ENCODE peak calls at places on chromosomes 16 and 17, in ten cellular contexts. One of them, this sample, is unnamed.

GRCh38 chr17:63455417-63455816 is 9.3 kb upstream of the CYB561 start:
- DNase-seq in left ventricle myocardium inferior: no peak
- DNase-seq in Kasumi-1: no peak
- DNase-seq in LHCN-M2: no peak
- DNase-seq in T-helper 22 cell: no peak
- DNase-seq in H9: no peak
- DNase-seq in caudate nucleus: no peak
- DNase-seq in germinal center: no peak
- DNase-seq in activated CD4-positive, alpha-beta T cell treated with anti-CD3 and anti-CD28 coated beads, Interleukin-2, amount 50 U/mL, for 1 hour: no peak
- DNase-seq in psoas muscle: no peak
- DNase-seq in this sample: no peak

GRCh38 chr16:27483624-27484023 is 66.1 kb downstream of the GTF3C1 start:
- DNase-seq in left ventricle myocardium inferior: no peak
- DNase-seq in Kasumi-1: no peak
- DNase-seq in psoas muscle: no peak
- DNase-seq in caudate nucleus: no peak
- DNase-seq in T-helper 22 cell: no peak
- DNase-seq in LHCN-M2: no peak
- DNase-seq in activated CD4-positive, alpha-beta T cell treated with anti-CD3 and anti-CD28 coated beads, Interleukin-2, amount 50 U/mL, for 1 hour: no peak
- DNase-seq in H9: no peak
- DNase-seq in germinal center: no peak
- DNase-seq in this sample: no peak

GRCh38 chr16:78437352-78437968 is 338.0 kb downstream of the WWOX start:
- DNase-seq in left ventricle myocardium inferior: no peak
- DNase-seq in H9: no peak
- DNase-seq in LHCN-M2: no peak
- DNase-seq in Kasumi-1: peak
- DNase-seq in activated CD4-positive, alpha-beta T cell treated with anti-CD3 and anti-CD28 coated beads, Interleukin-2, amount 50 U/mL, for 1 hour: peak
- DNase-seq in germinal center: peak
- DNase-seq in caudate nucleus: no peak
- DNase-seq in psoas muscle: no peak
- DNase-seq in T-helper 22 cell: no peak
- DNase-seq in this sample: no peak

GRCh38 chr17:8185580-8186445 is 4.2 kb downstream of the BORCS6 start:
- DNase-seq in activated CD4-positive, alpha-beta T cell treated with anti-CD3 and anti-CD28 coated beads, Interleukin-2, amount 50 U/mL, for 1 hour: peak
- DNase-seq in germinal center: peak
- DNase-seq in H9: peak
- DNase-seq in caudate nucleus: peak
- DNase-seq in psoas muscle: peak
- DNase-seq in LHCN-M2: peak
- DNase-seq in T-helper 22 cell: peak
- DNase-seq in left ventricle myocardium inferior: peak
- DNase-seq in Kasumi-1: peak
- DNase-seq in this sample: peak

GRCh38 chr17:9837551-9838471 is 12.1 kb downstream of the GLP2R start:
- DNase-seq in T-helper 22 cell: no peak
- DNase-seq in Kasumi-1: no peak
- DNase-seq in LHCN-M2: peak
- DNase-seq in H9: peak
- DNase-seq in activated CD4-positive, alpha-beta T cell treated with anti-CD3 and anti-CD28 coated beads, Interleukin-2, amount 50 U/mL, for 1 hour: no peak
- DNase-seq in caudate nucleus: no peak
- DNase-seq in psoas muscle: peak
- DNase-seq in left ventricle myocardium inferior: peak
- DNase-seq in germinal center: no peak
- DNase-seq in this sample: no peak

GRCh38 chr16:65323655-65324237 is 201.9 kb upstream of the CDH11 start:
- DNase-seq in left ventricle myocardium inferior: no peak
- DNase-seq in H9: no peak
- DNase-seq in LHCN-M2: no peak
- DNase-seq in activated CD4-positive, alpha-beta T cell treated with anti-CD3 and anti-CD28 coated beads, Interleukin-2, amount 50 U/mL, for 1 hour: no peak
- DNase-seq in Kasumi-1: peak
- DNase-seq in caudate nucleus: no peak
- DNase-seq in T-helper 22 cell: no peak
- DNase-seq in germinal center: no peak
- DNase-seq in psoas muscle: no peak
- DNase-seq in this sample: no peak

GRCh38 chr17:47785538-47786123 is 36.0 kb downstream of the OSBPL7 start:
- DNase-seq in left ventricle myocardium inferior: no peak
- DNase-seq in LHCN-M2: peak
- DNase-seq in germinal center: no peak
- DNase-seq in psoas muscle: no peak
- DNase-seq in activated CD4-positive, alpha-beta T cell treated with anti-CD3 and anti-CD28 coated beads, Interleukin-2, amount 50 U/mL, for 1 hour: no peak
- DNase-seq in T-helper 22 cell: no peak
- DNase-seq in caudate nucleus: no peak
- DNase-seq in H9: peak
- DNase-seq in Kasumi-1: peak
- DNase-seq in this sample: no peak

GRCh38 chr16:73572135-73572534 is 524.2 kb upstream of the ZFHX3 start:
- DNase-seq in germinal center: no peak
- DNase-seq in Kasumi-1: no peak
- DNase-seq in H9: no peak
- DNase-seq in left ventricle myocardium inferior: peak
- DNase-seq in psoas muscle: peak
- DNase-seq in activated CD4-positive, alpha-beta T cell treated with anti-CD3 and anti-CD28 coated beads, Interleukin-2, amount 50 U/mL, for 1 hour: no peak
- DNase-seq in caudate nucleus: no peak
- DNase-seq in T-helper 22 cell: no peak
- DNase-seq in LHCN-M2: no peak
- DNase-seq in this sample: no peak

GRCh38 chr16:81647527-81647926 is 131.6 kb upstream of the PLCG2 start:
- DNase-seq in LHCN-M2: peak
- DNase-seq in germinal center: no peak
- DNase-seq in T-helper 22 cell: no peak
- DNase-seq in activated CD4-positive, alpha-beta T cell treated with anti-CD3 and anti-CD28 coated beads, Interleukin-2, amount 50 U/mL, for 1 hour: no peak
- DNase-seq in H9: peak
- DNase-seq in caudate nucleus: peak
- DNase-seq in left ventricle myocardium inferior: no peak
- DNase-seq in psoas muscle: no peak
- DNase-seq in Kasumi-1: no peak
- DNase-seq in this sample: no peak

GRCh38 chr17:74770498-74771318 is 5.4 kb downstream of the NAT9 start:
- DNase-seq in germinal center: peak
- DNase-seq in Kasumi-1: peak
- DNase-seq in activated CD4-positive, alpha-beta T cell treated with anti-CD3 and anti-CD28 coated beads, Interleukin-2, amount 50 U/mL, for 1 hour: peak
- DNase-seq in LHCN-M2: no peak
- DNase-seq in T-helper 22 cell: peak
- DNase-seq in left ventricle myocardium inferior: peak
- DNase-seq in psoas muscle: peak
- DNase-seq in caudate nucleus: no peak
- DNase-seq in H9: peak
- DNase-seq in this sample: no peak

GRCh38 chr16:6335072-6335471 is 997.6 kb upstream of the RBFOX1 start:
- DNase-seq in H9: peak
- DNase-seq in Kasumi-1: peak
- DNase-seq in T-helper 22 cell: no peak
- DNase-seq in LHCN-M2: peak
- DNase-seq in activated CD4-positive, alpha-beta T cell treated with anti-CD3 and anti-CD28 coated beads, Interleukin-2, amount 50 U/mL, for 1 hour: no peak
- DNase-seq in caudate nucleus: no peak
- DNase-seq in psoas muscle: no peak
- DNase-seq in germinal center: no peak
- DNase-seq in left ventricle myocardium inferior: no peak
- DNase-seq in this sample: no peak

GRCh38 chr16:46688657-46689491 is at the start of gene VPS35:
- DNase-seq in left ventricle myocardium inferior: peak
- DNase-seq in activated CD4-positive, alpha-beta T cell treated with anti-CD3 and anti-CD28 coated beads, Interleukin-2, amount 50 U/mL, for 1 hour: peak
- DNase-seq in H9: peak
- DNase-seq in Kasumi-1: peak
- DNase-seq in caudate nucleus: peak
- DNase-seq in germinal center: peak
- DNase-seq in LHCN-M2: peak
- DNase-seq in T-helper 22 cell: peak
- DNase-seq in psoas muscle: peak
- DNase-seq in this sample: peak

GRCh38 chr16:55561319-55561848 is 5.1 kb upstream of the CAPNS2 start:
- DNase-seq in psoas muscle: no peak
- DNase-seq in LHCN-M2: no peak
- DNase-seq in Kasumi-1: no peak
- DNase-seq in germinal center: no peak
- DNase-seq in H9: no peak
- DNase-seq in activated CD4-positive, alpha-beta T cell treated with anti-CD3 and anti-CD28 coated beads, Interleukin-2, amount 50 U/mL, for 1 hour: no peak
- DNase-seq in left ventricle myocardium inferior: no peak
- DNase-seq in caudate nucleus: no peak
- DNase-seq in T-helper 22 cell: no peak
- DNase-seq in this sample: no peak

GRCh38 chr17:51371732-51372151 is 111.4 kb downstream of the UTP18 start:
- DNase-seq in caudate nucleus: peak
- DNase-seq in activated CD4-positive, alpha-beta T cell treated with anti-CD3 and anti-CD28 coated beads, Interleukin-2, amount 50 U/mL, for 1 hour: peak
- DNase-seq in LHCN-M2: peak
- DNase-seq in psoas muscle: no peak
- DNase-seq in T-helper 22 cell: peak
- DNase-seq in H9: peak
- DNase-seq in Kasumi-1: peak
- DNase-seq in germinal center: peak
- DNase-seq in left ventricle myocardium inferior: no peak
- DNase-seq in this sample: peak

GRCh38 chr17:32865141-32865540 is 11.8 kb downstream of the MYO1D start:
- DNase-seq in H9: no peak
- DNase-seq in activated CD4-positive, alpha-beta T cell treated with anti-CD3 and anti-CD28 coated beads, Interleukin-2, amount 50 U/mL, for 1 hour: no peak
- DNase-seq in psoas muscle: no peak
- DNase-seq in left ventricle myocardium inferior: no peak
- DNase-seq in LHCN-M2: no peak
- DNase-seq in T-helper 22 cell: no peak
- DNase-seq in germinal center: no peak
- DNase-seq in Kasumi-1: no peak
- DNase-seq in caudate nucleus: no peak
- DNase-seq in this sample: no peak

GRCh38 chr16:83307206-83307990 is 500.4 kb upstream of the HSBP1 start:
- DNase-seq in caudate nucleus: no peak
- DNase-seq in Kasumi-1: no peak
- DNase-seq in germinal center: no peak
- DNase-seq in psoas muscle: no peak
- DNase-seq in T-helper 22 cell: no peak
- DNase-seq in left ventricle myocardium inferior: no peak
- DNase-seq in activated CD4-positive, alpha-beta T cell treated with anti-CD3 and anti-CD28 coated beads, Interleukin-2, amount 50 U/mL, for 1 hour: no peak
- DNase-seq in H9: no peak
- DNase-seq in LHCN-M2: no peak
- DNase-seq in this sample: no peak

GRCh38 chr16:81939164-81940067 is 71.9 kb downstream of the SDR42E1 start:
- DNase-seq in psoas muscle: no peak
- DNase-seq in caudate nucleus: no peak
- DNase-seq in LHCN-M2: no peak
- DNase-seq in activated CD4-positive, alpha-beta T cell treated with anti-CD3 and anti-CD28 coated beads, Interleukin-2, amount 50 U/mL, for 1 hour: no peak
- DNase-seq in H9: peak
- DNase-seq in Kasumi-1: peak
- DNase-seq in germinal center: no peak
- DNase-seq in left ventricle myocardium inferior: no peak
- DNase-seq in T-helper 22 cell: no peak
- DNase-seq in this sample: no peak

GRCh38 chr17:69046130-69046807 is 14.5 kb downstream of the ABCA9 start:
- DNase-seq in Kasumi-1: no peak
- DNase-seq in H9: no peak
- DNase-seq in T-helper 22 cell: no peak
- DNase-seq in LHCN-M2: no peak
- DNase-seq in psoas muscle: no peak
- DNase-seq in left ventricle myocardium inferior: no peak
- DNase-seq in germinal center: no peak
- DNase-seq in activated CD4-positive, alpha-beta T cell treated with anti-CD3 and anti-CD28 coated beads, Interleukin-2, amount 50 U/mL, for 1 hour: no peak
- DNase-seq in caudate nucleus: no peak
- DNase-seq in this sample: no peak

GRCh38 chr17:45296833-45297124 is 20.0 kb downstream of the MAP3K14 start:
- DNase-seq in left ventricle myocardium inferior: no peak
- DNase-seq in psoas muscle: no peak
- DNase-seq in Kasumi-1: no peak
- DNase-seq in T-helper 22 cell: no peak
- DNase-seq in H9: no peak
- DNase-seq in germinal center: no peak
- DNase-seq in caudate nucleus: no peak
- DNase-seq in LHCN-M2: no peak
- DNase-seq in activated CD4-positive, alpha-beta T cell treated with anti-CD3 and anti-CD28 coated beads, Interleukin-2, amount 50 U/mL, for 1 hour: no peak
- DNase-seq in this sample: no peak

GRCh38 chr16:75996491-75996890 is 270.2 kb upstream of the CPHXL start:
- DNase-seq in LHCN-M2: peak
- DNase-seq in Kasumi-1: no peak
- DNase-seq in left ventricle myocardium inferior: no peak
- DNase-seq in caudate nucleus: no peak
- DNase-seq in T-helper 22 cell: no peak
- DNase-seq in H9: no peak
- DNase-seq in activated CD4-positive, alpha-beta T cell treated with anti-CD3 and anti-CD28 coated beads, Interleukin-2, amount 50 U/mL, for 1 hour: no peak
- DNase-seq in germinal center: no peak
- DNase-seq in psoas muscle: no peak
- DNase-seq in this sample: no peak

GRCh38 chr17:57481901-57482300 is 225.6 kb downstream of the MSI2 start:
- DNase-seq in activated CD4-positive, alpha-beta T cell treated with anti-CD3 and anti-CD28 coated beads, Interleukin-2, amount 50 U/mL, for 1 hour: no peak
- DNase-seq in left ventricle myocardium inferior: no peak
- DNase-seq in LHCN-M2: peak
- DNase-seq in Kasumi-1: no peak
- DNase-seq in caudate nucleus: no peak
- DNase-seq in T-helper 22 cell: no peak
- DNase-seq in germinal center: no peak
- DNase-seq in psoas muscle: no peak
- DNase-seq in H9: no peak
- DNase-seq in this sample: no peak

GRCh38 chr16:21128991-21129390 is 21.7 kb downstream of the DNAH3 start:
- DNase-seq in T-helper 22 cell: no peak
- DNase-seq in H9: no peak
- DNase-seq in caudate nucleus: peak
- DNase-seq in activated CD4-positive, alpha-beta T cell treated with anti-CD3 and anti-CD28 coated beads, Interleukin-2, amount 50 U/mL, for 1 hour: no peak
- DNase-seq in LHCN-M2: no peak
- DNase-seq in germinal center: no peak
- DNase-seq in psoas muscle: no peak
- DNase-seq in Kasumi-1: no peak
- DNase-seq in left ventricle myocardium inferior: no peak
- DNase-seq in this sample: no peak

GRCh38 chr16:49921791-49922456 is 66.0 kb upstream of the ZNF423 start:
- DNase-seq in left ventricle myocardium inferior: peak
- DNase-seq in activated CD4-positive, alpha-beta T cell treated with anti-CD3 and anti-CD28 coated beads, Interleukin-2, amount 50 U/mL, for 1 hour: peak
- DNase-seq in psoas muscle: peak
- DNase-seq in germinal center: peak
- DNase-seq in T-helper 22 cell: no peak
- DNase-seq in caudate nucleus: no peak
- DNase-seq in H9: peak
- DNase-seq in LHCN-M2: no peak
- DNase-seq in Kasumi-1: peak
- DNase-seq in this sample: peak

GRCh38 chr17:66016231-66016630 is 175.7 kb downstream of the CEP112 start:
- DNase-seq in activated CD4-positive, alpha-beta T cell treated with anti-CD3 and anti-CD28 coated beads, Interleukin-2, amount 50 U/mL, for 1 hour: no peak
- DNase-seq in germinal center: no peak
- DNase-seq in caudate nucleus: no peak
- DNase-seq in T-helper 22 cell: no peak
- DNase-seq in LHCN-M2: no peak
- DNase-seq in psoas muscle: no peak
- DNase-seq in H9: no peak
- DNase-seq in left ventricle myocardium inferior: no peak
- DNase-seq in Kasumi-1: no peak
- DNase-seq in this sample: no peak